ENCODE peak calls at places on chromosomes 1 and 21, in seven cellular contexts. L is H9, U is IMR-90, J is mesenchymal stem cell, I is neuronal stem cell, G is mesendoderm, F is H1. K is an unnamed sample.

GRCh38 chr21:37454869-37455503 is 88.4 kb downstream of the DYRK1A start:
- DNase-seq in L (no peak), U (no peak), J (no peak), I (no peak), G (no peak), F (no peak), K (peak; percentile 53)

GRCh38 chr1:244381887-244382565 is 69.7 kb downstream of the ADSS2 start:
- DNase-seq in L (no peak), U (peak; percentile 76), J (peak; percentile 83), I (no peak), G (no peak), F (no peak), K (no peak)

GRCh38 chr1:152580433-152580832 is at the start of gene LCE3D:
- DNase-seq in L (no peak), U (peak; percentile 0), J (no peak), I (no peak), G (no peak), F (no peak), K (peak; percentile 8)

GRCh38 chr1:59272507-59272906 is 24.4 kb upstream of the FGGY start:
- DNase-seq in L (no peak), U (peak; percentile 75), J (peak; percentile 35), I (no peak), G (no peak), F (no peak), K (peak; percentile 44)

GRCh38 chr1:103560427-103560826 is 11.0 kb upstream of the AMY2B start:
- DNase-seq in L (no peak), U (no peak), J (no peak), I (no peak), G (no peak), F (no peak), K (no peak)

GRCh38 chr1:92910081-92910480 is 51.2 kb downstream of the DIPK1A start:
- DNase-seq in L (no peak), U (no peak), J (no peak), I (no peak), G (no peak), F (no peak), K (no peak)

GRCh38 chr1:9014475-9015375 is 11.5 kb downstream of the SLC2A7 start:
- DNase-seq in L (no peak), U (no peak), J (no peak), I (no peak), G (no peak), F (no peak), K (no peak)

GRCh38 chr1:6009120-6010040 is 17.2 kb upstream of the NPHP4 start:
- DNase-seq in L (no peak), U (no peak), J (no peak), I (no peak), G (no peak), F (no peak), K (no peak)

GRCh38 chr1:64356636-64357256 is 113.2 kb upstream of the CACHD1 start:
- DNase-seq in L (peak; percentile 79), U (no peak), J (no peak), I (no peak), G (peak; percentile 83), F (no peak), K (no peak)

GRCh38 chr1:198122693-198123092 is 34.1 kb upstream of the NEK7 start:
- DNase-seq in L (no peak), U (peak; percentile 45), J (peak; percentile 14), I (no peak), G (no peak), F (no peak), K (peak; percentile 14)

GRCh38 chr21:45970674-45971486 is 10.7 kb upstream of the COL6A1 start:
- DNase-seq in L (peak; percentile 81), U (peak; percentile 44), J (peak; percentile 62), I (no peak), G (peak; percentile 61), F (no peak), K (peak; percentile 44)

GRCh38 chr1:30842698-30843354 is 65.7 kb downstream of the SDC3 start:
- DNase-seq in L (no peak), U (peak; percentile 34), J (peak; percentile 39), I (no peak), G (no peak), F (no peak), K (no peak)

DNA sequence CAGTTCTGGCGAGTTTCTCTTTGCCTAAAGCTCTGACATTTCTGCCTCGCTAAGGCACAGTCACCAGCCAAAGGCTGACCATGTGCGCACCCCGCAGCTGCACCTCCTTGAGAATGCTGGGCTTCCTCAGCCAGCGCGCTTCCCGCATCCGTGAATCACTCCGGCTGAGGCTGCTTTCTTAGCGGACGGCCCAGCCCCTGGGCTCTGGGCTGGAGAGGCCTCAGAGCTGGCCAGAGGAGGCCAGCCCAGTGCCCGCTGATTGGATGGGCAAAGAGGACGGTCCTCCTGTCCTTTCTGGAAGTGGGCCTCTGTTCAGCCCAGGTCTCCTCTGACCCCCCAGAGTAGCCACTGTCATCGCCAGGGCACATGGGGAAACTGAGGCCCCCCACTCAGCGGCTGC is 56.1 kb downstream of the PRDM16 start:
- DNase-seq in L (no peak), U (no peak), J (no peak), I (no peak), G (no peak), F (no peak), K (no peak)
- H3K4ac ChIP-seq in L (no peak overlapping the region), U (no peak overlapping the region), J (no peak overlapping the region), I (peak overlapping the region; percentile 38), G (no peak overlapping the region), F (no peak overlapping the region), K (no peak overlapping the region)

DNA sequence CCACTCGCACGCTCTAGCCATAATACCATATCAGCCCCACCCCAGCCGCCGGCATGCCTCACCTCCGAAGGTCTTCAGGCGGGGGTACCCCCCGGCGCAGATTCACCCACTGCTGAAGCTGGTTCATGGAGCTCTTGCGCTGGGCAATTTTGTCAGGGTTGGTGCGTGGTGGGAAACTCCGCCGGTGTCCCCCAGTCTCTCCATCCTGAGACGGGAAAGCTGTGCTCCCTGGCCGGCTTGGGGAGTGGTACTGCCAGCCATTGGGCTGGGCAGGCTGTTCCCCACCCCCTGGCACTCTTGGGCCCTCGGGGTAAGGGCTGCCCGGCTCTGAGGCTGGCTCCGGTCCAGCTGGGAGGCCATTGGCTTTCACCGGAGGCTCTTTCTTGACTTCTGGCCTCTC is 45.4 kb upstream of the GOLT1A start:
- DNase-seq in L (no peak), U (no peak), J (no peak), I (no peak), G (no peak), F (no peak), K (no peak)
- H3K4ac ChIP-seq in L (no peak overlapping the region), U (peak overlapping the region; percentile 46), J (no peak overlapping the region), I (no peak overlapping the region), G (no peak overlapping the region), F (no peak overlapping the region), K (no peak overlapping the region)

GRCh38 chr1:18114726-18115410 is 7.3 kb downstream of the IGSF21 start:
- DNase-seq in L (no peak), U (no peak), J (no peak), I (no peak), G (no peak), F (no peak), K (no peak)
- H3K4ac ChIP-seq in L (no peak overlapping the region), U (no peak overlapping the region), J (no peak overlapping the region), I (peak overlapping the region; percentile 48), G (no peak overlapping the region), F (no peak overlapping the region), K (no peak overlapping the region)

GRCh38 chr1:21891621-21892479 is 45.3 kb downstream of the HSPG2 start:
- DNase-seq in L (no peak), U (no peak), J (no peak), I (no peak), G (no peak), F (no peak), K (no peak)
- H3K4ac ChIP-seq in L (no peak overlapping the region), U (no peak overlapping the region), J (no peak overlapping the region), I (no peak overlapping the region), G (no peak overlapping the region), F (no peak overlapping the region), K (no peak overlapping the region)

GRCh38 chr1:94504601-94505000 is 37.0 kb downstream of the F3 start:
- DNase-seq in L (no peak), U (no peak), J (no peak), I (no peak), G (no peak), F (no peak), K (no peak)

GRCh38 chr1:94501925-94502324 is 39.6 kb downstream of the F3 start:
- DNase-seq in L (no peak), U (no peak), J (no peak), I (no peak), G (no peak), F (no peak), K (no peak)

GRCh38 chr1:94501426-94501825 is 40.1 kb downstream of the F3 start:
- DNase-seq in L (no peak), U (no peak), J (no peak), I (no peak), G (no peak), F (no peak), K (no peak)

GRCh38 chr1:94503153-94503552 is 38.4 kb downstream of the F3 start:
- DNase-seq in L (no peak), U (no peak), J (peak; percentile 16), I (no peak), G (no peak), F (no peak), K (peak; percentile 28)
- H3K4ac ChIP-seq in L (no peak overlapping the region), U (no peak overlapping the region), J (no peak overlapping the region), I (no peak overlapping the region), G (no peak overlapping the region), F (no peak overlapping the region), K (no peak overlapping the region)

GRCh38 chr1:230943048-230943593 is 35.5 kb downstream of the TTC13 start:
- DNase-seq in L (no peak), U (no peak), J (no peak), I (no peak), G (no peak), F (no peak), K (no peak)
- H3K4ac ChIP-seq in L (no peak overlapping the region), U (no peak overlapping the region), J (no peak overlapping the region), I (no peak overlapping the region), G (no peak overlapping the region), F (no peak overlapping the region), K (no peak overlapping the region)

K was measured in trophoblast cell.